ENCODE peak calls at places on chromosomes 5 and 9, in six cellular contexts. X is heart right ventricle, H is GM23338, E is adipocyte, S is MM.1S, I is NCI-H1436. U is an unnamed sample.

GRCh38 chr5:138354926-138355378 is 2.5 kb downstream of the KDM3B start:
- DNase-seq in H (peak), I (no peak), X (peak), S (peak), E (peak), U (no peak)

GRCh38 chr9:127825319-127826051 is 22.8 kb downstream of the FPGS start:
- DNase-seq in H (peak), X (no peak), S (no peak), E (no peak), I (no peak), U (peak)

GRCh38 chr9:109440117-109440515 is 58.0 kb downstream of the PTPN3 start:
- DNase-seq in I (no peak), S (no peak), E (no peak), H (no peak), X (no peak), U (no peak)

GRCh38 chr9:120397453-120397852 is 182.5 kb downstream of the CDK5RAP2 start:
- DNase-seq in H (no peak), E (no peak), X (no peak), I (no peak), S (no peak), U (no peak)

GRCh38 chr5:28284788-28285187 is 1246.4 kb upstream of the CDH9 start:
- DNase-seq in X (no peak), S (no peak), E (peak), I (no peak), H (no peak), U (no peak)

GRCh38 chr5:35668320-35668719 is 50.7 kb downstream of the SPEF2 start:
- DNase-seq in H (no peak), X (no peak), E (no peak), I (no peak), S (no peak), U (no peak)

GRCh38 chr9:87875839-87876545 is 6.7 kb upstream of the SPATA31E1 start:
- DNase-seq in H (no peak), I (no peak), E (no peak), X (no peak), S (no peak), U (no peak)

GRCh38 chr5:8417316-8418048 is 548.5 kb downstream of the MTRR start:
- DNase-seq in S (no peak), H (no peak), X (no peak), I (no peak), E (no peak), U (no peak)

GRCh38 chr9:14296462-14296861 is 17.5 kb downstream of the NFIB start:
- DNase-seq in X (peak), H (no peak), E (no peak), I (no peak), S (no peak), U (peak)

GRCh38 chr9:104774132-104774531 is 10.2 kb downstream of the NIPSNAP3B start:
- DNase-seq in X (no peak), S (no peak), H (no peak), I (no peak), E (no peak), U (no peak)

GRCh38 chr5:2685651-2686050 is 65.8 kb downstream of the IRX2 start:
- DNase-seq in S (no peak), I (no peak), H (no peak), X (no peak), E (no peak), U (no peak)

GRCh38 chr9:3331801-3332200 is 194.0 kb downstream of the RFX3 start:
- DNase-seq in X (no peak), S (no peak), I (no peak), E (no peak), H (peak), U (no peak)

GRCh38 chr5:88665750-88666215 is 217.2 kb downstream of the MEF2C start:
- DNase-seq in E (no peak), I (no peak), X (no peak), S (no peak), H (peak), U (no peak)

GRCh38 chr5:8457187-8458037 is 588.5 kb downstream of the MTRR start:
- DNase-seq in E (no peak), I (peak), X (peak), S (no peak), H (peak), U (peak)

GRCh38 chr9:77933019-77933418 is 98.6 kb downstream of the GNAQ start:
- DNase-seq in H (no peak), I (no peak), E (no peak), X (no peak), S (no peak), U (no peak)

GRCh38 chr9:91949946-91950664 is at the start of gene ROR2:
- DNase-seq in H (peak), X (peak), I (peak), E (peak), S (peak), U (no peak)